ENCODE peak calls at places on chromosomes 13 and 19, in six cellular contexts. D is H9, H is IMR-90, U is H1, O is mesenchymal stem cell, V is trophoblast cell. L is an unnamed sample.

GRCh38 chr19:42285988-42286348 is 16.0 kb upstream of the PRR19 start:
- DNase-seq in D (no peak), H (no peak), U (no peak), O (no peak), V (no peak), L (no peak)

GRCh38 chr13:112709825-112710783 is 20.3 kb downstream of the ATP11A start:
- DNase-seq in D (no peak), H (peak; percentile 48), U (no peak), O (no peak), V (peak; percentile 63), L (no peak)

GRCh38 chr19:18422530-18423191 is 3.5 kb downstream of the SSBP4 start:
- DNase-seq in D (no peak), H (no peak), U (no peak), O (no peak), V (no peak), L (no peak)

GRCh38 chr13:98576215-98576945 is 527 bp downstream of the STK24 start:
- DNase-seq in D (no peak), H (no peak), U (no peak), O (no peak), V (no peak), L (peak; percentile 29)

GRCh38 chr13:80363890-80364503 is 23.1 kb upstream of the SPRY2 start:
- DNase-seq in D (no peak), H (peak; percentile 49), U (no peak), O (peak; percentile 48), V (no peak), L (no peak)

GRCh38 chr13:46621133-46621532 is 68.2 kb downstream of the LRCH1 start:
- DNase-seq in D (no peak), H (no peak), U (no peak), O (no peak), V (no peak), L (no peak)

GRCh38 chr13:97279913-97280312 is 57.8 kb downstream of the MBNL2 start:
- DNase-seq in D (no peak), H (peak; percentile 74), U (no peak), O (peak; percentile 58), V (no peak), L (no peak)

GRCh38 chr13:48266967-48267639 is 34.1 kb downstream of the ITM2B start:
- DNase-seq in D (no peak), H (peak; percentile 6), U (no peak), O (no peak), V (no peak), L (no peak)

GRCh38 chr19:38224014-38224862 is at the start of gene DPF1:
- DNase-seq in D (peak; percentile 90), H (peak; percentile 56), U (no peak), O (peak; percentile 78), V (no peak), L (peak; percentile 77)

GRCh38 chr19:46017874-46018675 is 4.8 kb downstream of the PGLYRP1 start:
- DNase-seq in D (no peak), H (no peak), U (no peak), O (no peak), V (no peak), L (no peak)
- H3K14ac ChIP-seq in D (no peak overlapping the region), H (no peak overlapping the region), U (no peak overlapping the region), O (no peak overlapping the region), V (no peak overlapping the region), L (no peak overlapping the region)

GRCh38 chr13:99959538-99960230 is 11.9 kb downstream of the ZIC5 start:
- DNase-seq in D (no peak), H (no peak), U (no peak), O (no peak), V (no peak), L (no peak)

GRCh38 chr13:99961634-99962033 is 9.9 kb downstream of the ZIC5 start:
- DNase-seq in D (no peak), H (no peak), U (no peak), O (no peak), V (no peak), L (no peak)

GRCh38 chr13:99959127-99959529 is 12.4 kb downstream of the ZIC5 start:
- DNase-seq in D (no peak), H (no peak), U (no peak), O (no peak), V (no peak), L (no peak)

GRCh38 chr13:99962242-99962641 is 9.3 kb downstream of the ZIC5 start:
- DNase-seq in D (no peak), H (no peak), U (no peak), O (no peak), V (no peak), L (no peak)

DNA sequence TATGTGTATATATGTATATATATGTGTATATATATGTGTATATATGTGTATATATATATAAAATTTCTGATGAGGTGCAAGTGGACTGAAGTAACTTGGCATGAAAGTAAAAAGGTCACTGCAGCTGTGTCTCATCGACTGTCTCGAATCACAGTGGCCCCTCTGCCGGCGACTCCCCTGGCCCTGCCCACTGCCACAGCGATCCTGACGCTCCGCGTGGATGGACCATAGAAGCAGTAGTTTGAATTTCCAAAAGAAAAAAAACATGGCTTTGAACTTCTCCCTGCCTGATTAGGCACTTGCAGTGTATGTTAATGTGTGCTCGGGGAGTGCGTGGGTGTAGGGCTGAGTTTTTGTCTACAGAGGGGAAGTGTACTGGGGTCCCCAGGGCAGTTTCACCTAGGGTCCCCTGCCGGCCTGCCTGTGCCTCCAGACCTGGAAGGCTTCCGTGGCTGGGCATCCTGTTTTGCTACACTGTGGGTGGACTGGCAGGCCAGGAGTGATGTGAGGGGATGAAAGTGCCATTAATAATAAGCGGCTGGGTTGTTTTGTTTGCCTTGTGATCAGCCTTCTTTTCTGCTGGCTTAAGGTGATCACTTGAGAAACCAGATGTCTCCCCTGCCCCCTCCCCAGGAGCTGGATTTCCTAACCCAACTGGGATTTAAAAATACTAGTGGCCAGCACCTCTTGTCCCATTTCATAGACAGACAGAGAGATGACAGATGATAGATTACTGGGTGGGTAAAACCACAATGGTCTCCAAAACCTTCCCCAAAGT is 10.7 kb downstream of the ZIC5 start:
- DNase-seq in D (no peak), H (no peak), U (no peak), O (no peak), V (no peak), L (no peak)
- H3K14ac ChIP-seq in D (no peak overlapping the region), H (no peak overlapping the region), U (no peak overlapping the region), O (no peak overlapping the region), V (no peak overlapping the region), L (no peak overlapping the region)

GRCh38 chr19:36067681-36068080 is 13.0 kb downstream of the WDR62 start:
- DNase-seq in D (no peak), H (no peak), U (no peak), O (no peak), V (no peak), L (no peak)

GRCh38 chr19:36073121-36073876 is 18.6 kb downstream of the WDR62 start:
- DNase-seq in D (no peak), H (no peak), U (no peak), O (no peak), V (no peak), L (no peak)

GRCh38 chr19:36072081-36072480 is 17.4 kb downstream of the WDR62 start:
- DNase-seq in D (no peak), H (no peak), U (no peak), O (no peak), V (no peak), L (no peak)
- H3K14ac ChIP-seq in D (no peak overlapping the region), H (no peak overlapping the region), U (no peak overlapping the region), O (no peak overlapping the region), V (no peak overlapping the region), L (no peak overlapping the region)

DNA sequence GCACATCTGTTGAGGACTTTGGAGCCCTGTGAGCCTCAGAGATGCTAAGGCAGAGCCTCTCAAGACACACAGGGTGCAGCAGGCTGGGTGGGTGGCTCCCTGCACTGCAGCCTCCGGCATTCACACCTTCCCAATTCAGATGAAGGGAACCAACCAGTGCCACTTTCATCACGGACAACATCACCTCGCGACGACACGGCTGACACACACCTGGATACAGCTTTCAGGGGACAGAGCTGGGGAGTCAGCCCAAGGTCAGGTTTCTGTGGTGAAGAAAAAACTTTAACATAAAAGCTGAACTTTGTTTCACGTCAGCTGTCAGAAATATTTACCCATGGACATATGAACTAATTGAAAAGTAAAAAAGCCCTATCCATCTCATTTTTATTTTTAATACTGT is 24.9 kb upstream of the ARHGEF7 start:
- DNase-seq in D (no peak), H (no peak), U (no peak), O (no peak), V (no peak), L (no peak)
- H3K14ac ChIP-seq in D (no peak overlapping the region), H (no peak overlapping the region), U (no peak overlapping the region), O (no peak overlapping the region), V (no peak overlapping the region), L (no peak overlapping the region)

DNA sequence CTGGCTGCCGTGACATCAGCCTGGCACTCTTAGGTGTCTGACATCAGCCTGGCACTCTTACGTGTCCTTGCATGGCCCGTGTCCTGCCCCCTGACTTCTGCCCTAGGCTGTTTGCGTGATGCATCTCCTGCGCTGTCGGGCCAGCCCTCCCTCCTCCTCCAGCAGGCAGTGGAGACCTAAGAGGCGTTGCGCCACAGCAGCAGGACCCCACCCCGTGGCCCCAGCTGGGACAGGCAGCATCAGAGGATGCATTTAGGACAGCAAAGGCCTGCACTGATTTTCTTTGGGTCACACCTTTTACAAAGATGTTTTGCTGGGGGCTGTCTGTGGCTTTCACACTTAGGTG is 65.3 kb downstream of the GPR12 start:
- DNase-seq in D (no peak), H (no peak), U (no peak), O (no peak), V (no peak), L (no peak)
- H3K14ac ChIP-seq in D (no peak overlapping the region), H (no peak overlapping the region), U (no peak overlapping the region), O (peak overlapping the region; percentile 57), V (no peak overlapping the region), L (peak overlapping the region; percentile 84)

DNA sequence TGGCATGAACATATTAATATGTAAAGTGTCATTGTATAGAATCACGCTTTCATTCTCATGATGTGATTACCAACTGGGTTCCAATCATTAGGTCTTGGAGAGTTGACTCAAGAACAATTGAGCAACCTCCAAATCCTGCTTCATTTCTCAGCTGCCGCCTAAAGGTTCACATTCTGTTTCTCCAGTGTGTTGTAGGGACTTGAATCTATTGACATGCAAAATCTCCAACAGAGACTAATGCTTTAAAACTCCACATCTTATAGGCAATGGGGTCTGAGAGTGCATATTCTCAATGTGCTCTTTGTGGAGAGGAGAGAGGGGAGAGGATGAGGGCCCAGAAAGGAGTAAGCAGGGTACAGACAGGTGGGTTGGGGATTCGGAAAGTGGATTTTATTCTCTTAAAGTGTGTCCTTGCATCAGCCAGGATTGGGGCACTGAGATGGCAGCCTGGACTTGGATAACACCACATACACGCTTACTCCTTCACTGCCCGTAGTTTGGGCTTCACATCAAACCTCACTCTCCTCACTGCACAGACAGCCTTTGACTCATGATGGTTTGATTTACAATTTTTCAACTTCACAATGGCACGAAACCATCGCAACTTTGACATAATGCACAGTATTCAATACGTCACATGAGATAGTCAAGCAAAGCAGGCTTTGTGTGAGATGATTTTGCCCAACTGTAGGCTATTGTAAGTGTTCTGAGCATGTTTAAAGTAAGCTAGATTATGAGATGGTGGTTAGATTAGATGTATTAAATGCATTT is 241.3 kb upstream of the IRS2 start:
- DNase-seq in D (no peak), H (no peak), U (no peak), O (peak; percentile 54), V (no peak), L (no peak)
- H3K14ac ChIP-seq in D (no peak overlapping the region), H (peak overlapping the region; percentile 74), U (no peak overlapping the region), O (no peak overlapping the region), V (no peak overlapping the region), L (no peak overlapping the region)